ENCODE peak calls at places on chromosomes 1 and 21, in six cellular contexts. D is uterus, O is heart left ventricle, N is esophagus squamous epithelium, M is suprapubic skin, W is A549. U is an unnamed sample.

GRCh38 chr1:225230483-225230882 is 197.4 kb downstream of the LBR start:
- DNase-seq in D (no peak), N (no peak), O (no peak), M (no peak), W (no peak), U (no peak)

GRCh38 chr1:234772345-234773147 is 162.6 kb upstream of the IRF2BP2 start:
- DNase-seq in M (peak), D (peak), N (peak), O (peak), W (peak), U (peak)

GRCh38 chr1:222000131-222000530 is 258.2 kb upstream of the DUSP10 start:
- DNase-seq in N (no peak), W (no peak), M (no peak), D (no peak), O (no peak), U (no peak)

GRCh38 chr1:40360631-40361030 is 12.9 kb upstream of the SMAP2 start:
- DNase-seq in W (no peak), N (no peak), O (no peak), M (no peak), D (no peak), U (no peak)

GRCh38 chr1:218642033-218642954 is 297.2 kb downstream of the TGFB2 start:
- DNase-seq in N (no peak), O (no peak), M (no peak), W (no peak), D (peak), U (no peak)

GRCh38 chr1:22652881-22653316 is at the start of gene C1QB:
- DNase-seq in N (no peak), D (no peak), O (peak), W (no peak), M (no peak), U (no peak)

GRCh38 chr1:150022357-150022756 is 11.8 kb upstream of the OTUD7B start:
- DNase-seq in D (no peak), N (no peak), W (no peak), O (no peak), M (no peak), U (no peak)

GRCh38 chr21:37668462-37669239 is 247.6 kb downstream of the KCNJ6 start:
- DNase-seq in W (no peak), O (no peak), M (no peak), D (no peak), N (no peak), U (no peak)

GRCh38 chr1:64480999-64481772 is 11.3 kb downstream of the CACHD1 start:
- DNase-seq in O (no peak), W (no peak), M (no peak), D (no peak), N (no peak), U (no peak)

GRCh38 chr1:247448107-247448778 is 9.7 kb downstream of the OR2B11 start:
- DNase-seq in N (no peak), D (peak), O (peak), W (peak), M (no peak), U (no peak)

GRCh38 chr1:161864577-161864976 is 98.5 kb downstream of the ATF6 start:
- DNase-seq in M (no peak), O (no peak), N (no peak), D (no peak), W (no peak), U (no peak)

GRCh38 chr21:29295066-29295650 is 3.6 kb upstream of the BACH1 start:
- DNase-seq in N (no peak), D (no peak), W (no peak), M (no peak), O (no peak), U (no peak)

GRCh38 chr1:199549424-199549823 is 478.1 kb upstream of the NR5A2 start:
- DNase-seq in D (no peak), M (no peak), O (no peak), N (no peak), W (no peak), U (no peak)

GRCh38 chr1:84887261-84887934 is 5.6 kb downstream of the LPAR3 start:
- DNase-seq in O (no peak), W (no peak), N (no peak), M (no peak), D (no peak), U (no peak)

GRCh38 chr21:18069875-18070274 is 174.8 kb upstream of the CHODL start:
- DNase-seq in M (no peak), W (no peak), N (no peak), D (no peak), O (no peak), U (no peak)

GRCh38 chr1:245332513-245332912 is 177.7 kb downstream of the KIF26B start:
- DNase-seq in M (no peak), D (no peak), W (no peak), O (no peak), N (no peak), U (no peak)

GRCh38 chr1:161131721-161132409 is 602 bp downstream of the DEDD start:
- DNase-seq in O (peak), W (no peak), M (no peak), N (no peak), D (no peak), U (no peak)

GRCh38 chr1:150976401-150976821 is 1.8 kb upstream of the CERS2 start:
- DNase-seq in M (no peak), W (no peak), O (no peak), N (no peak), D (no peak), U (no peak)

GRCh38 chr1:203361843-203362524 is 11.1 kb upstream of the FMOD start:
- DNase-seq in O (no peak), D (peak), N (no peak), W (no peak), M (no peak), U (peak)

GRCh38 chr1:50458507-50458906 is 35.3 kb upstream of the DMRTA2 start:
- DNase-seq in D (no peak), O (no peak), M (no peak), W (no peak), N (no peak), U (no peak)

GRCh38 chr1:150804671-150805070 is 3.4 kb downstream of the CTSK start:
- DNase-seq in M (no peak), D (no peak), W (no peak), O (no peak), N (no peak), U (no peak)

GRCh38 chr1:42962641-42963377 is 4.1 kb upstream of the SLC2A1 start:
- DNase-seq in O (peak), M (no peak), D (peak), W (peak), N (no peak), U (no peak)

GRCh38 chr1:180211860-180212229 is 18.2 kb upstream of the LHX4 start:
- DNase-seq in O (no peak), M (no peak), N (no peak), W (no peak), D (no peak), U (no peak)

GRCh38 chr21:14675774-14676530 is 129.8 kb upstream of the SAMSN1 start:
- DNase-seq in M (no peak), N (no peak), W (no peak), O (no peak), D (no peak), U (no peak)

GRCh38 chr1:19353596-19353995 is 41.5 kb downstream of the SLC66A1 start:
- DNase-seq in W (no peak), N (no peak), M (no peak), D (no peak), O (no peak), U (no peak)

GRCh38 chr1:228083871-228084278 is 1.4 kb downstream of the ARF1 start:
- DNase-seq in M (no peak), N (no peak), D (no peak), W (no peak), O (no peak), U (no peak)

GRCh38 chr1:116503535-116504307 is 67.1 kb downstream of the CD58 start:
- DNase-seq in O (no peak), W (no peak), D (no peak), M (no peak), N (no peak), U (no peak)

GRCh38 chr1:205074084-205074483 is 10.2 kb downstream of the TMEM81 start:
- DNase-seq in D (no peak), W (no peak), N (no peak), M (no peak), O (no peak), U (no peak)

GRCh38 chr1:228303596-228303995 is 95.8 kb downstream of the OBSCN start:
- DNase-seq in N (no peak), M (peak), W (no peak), D (no peak), O (no peak), U (no peak)

GRCh38 chr1:158607296-158607695 is 2.2 kb downstream of the OR10Z1 start:
- DNase-seq in M (no peak), W (no peak), N (no peak), D (no peak), O (no peak), U (no peak)

GRCh38 chr1:63878914-63879313 is 105.1 kb downstream of the ROR1 start:
- DNase-seq in W (no peak), D (no peak), N (no peak), O (no peak), M (no peak), U (no peak)

GRCh38 chr1:171142451-171143121 is 42.5 kb upstream of the FMO2 start:
- DNase-seq in N (no peak), W (no peak), O (peak), D (peak), M (no peak), U (no peak)

GRCh38 chr21:39345440-39345839 is 3.4 kb downstream of the HMGN1 start:
- DNase-seq in M (no peak), N (no peak), W (no peak), O (no peak), D (no peak), U (no peak)

GRCh38 chr1:219567341-219567947 is 45.5 kb downstream of the ZC3H11B start:
- DNase-seq in M (no peak), D (no peak), W (no peak), O (no peak), N (no peak), U (no peak)

GRCh38 chr1:186440584-186440983 is 20.3 kb downstream of the PDC start:
- DNase-seq in O (no peak), W (peak), D (no peak), N (no peak), M (no peak), U (no peak)

GRCh38 chr1:85417017-85417416 is 47.9 kb downstream of the DDAH1 start:
- DNase-seq in W (no peak), M (no peak), D (no peak), O (no peak), N (no peak), U (no peak)

GRCh38 chr1:10677508-10678364 is 118.7 kb downstream of the CASZ1 start:
- DNase-seq in M (no peak), W (no peak), N (no peak), O (peak), D (peak), U (no peak)

DNA sequence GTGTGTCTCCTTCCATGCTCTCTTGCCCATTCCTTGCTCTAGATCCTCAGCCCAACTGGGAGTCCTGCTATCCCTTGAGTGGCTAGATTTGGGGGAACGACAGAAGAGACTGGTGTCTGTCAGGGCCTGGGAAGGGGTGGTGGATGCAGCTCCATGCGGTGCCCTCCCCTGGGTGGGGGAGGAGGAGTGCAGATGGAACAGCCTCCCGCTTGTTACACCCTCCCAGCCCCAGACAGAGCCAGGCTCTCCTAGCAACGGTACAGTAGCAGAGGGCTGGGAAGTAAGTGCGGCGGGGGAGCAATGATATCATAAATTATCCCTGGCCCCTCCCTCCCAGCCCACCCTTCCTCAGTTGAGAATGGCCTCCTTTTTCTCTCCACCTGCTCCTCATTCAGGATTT is 37.2 kb downstream of the RHBG start:
- DNase-seq in W (no peak), D (no peak), O (no peak), M (no peak), N (no peak), U (no peak)
- TF ChIP-seq POLR2A in W (no peak), D (no peak), O (no peak), M (no peak), N (no peak), U (no peak)

GRCh38 chr1:35640380-35641232 is 720 bp downstream of the PSMB2 start:
- DNase-seq in W (no peak), M (no peak), D (no peak), O (no peak), N (no peak), U (no peak)

GRCh38 chr1:35637401-35637809 is 3.9 kb downstream of the PSMB2 start:
- DNase-seq in D (no peak), M (no peak), O (no peak), N (no peak), W (no peak), U (no peak)

GRCh38 chr1:35642472-35642955 is 1.2 kb upstream of the PSMB2 start:
- DNase-seq in M (no peak), W (no peak), O (no peak), D (peak), N (no peak), U (no peak)

GRCh38 chr1:35644204-35644603 is 2.9 kb upstream of the PSMB2 start:
- DNase-seq in W (no peak), D (no peak), N (no peak), O (no peak), M (no peak), U (no peak)

DNA sequence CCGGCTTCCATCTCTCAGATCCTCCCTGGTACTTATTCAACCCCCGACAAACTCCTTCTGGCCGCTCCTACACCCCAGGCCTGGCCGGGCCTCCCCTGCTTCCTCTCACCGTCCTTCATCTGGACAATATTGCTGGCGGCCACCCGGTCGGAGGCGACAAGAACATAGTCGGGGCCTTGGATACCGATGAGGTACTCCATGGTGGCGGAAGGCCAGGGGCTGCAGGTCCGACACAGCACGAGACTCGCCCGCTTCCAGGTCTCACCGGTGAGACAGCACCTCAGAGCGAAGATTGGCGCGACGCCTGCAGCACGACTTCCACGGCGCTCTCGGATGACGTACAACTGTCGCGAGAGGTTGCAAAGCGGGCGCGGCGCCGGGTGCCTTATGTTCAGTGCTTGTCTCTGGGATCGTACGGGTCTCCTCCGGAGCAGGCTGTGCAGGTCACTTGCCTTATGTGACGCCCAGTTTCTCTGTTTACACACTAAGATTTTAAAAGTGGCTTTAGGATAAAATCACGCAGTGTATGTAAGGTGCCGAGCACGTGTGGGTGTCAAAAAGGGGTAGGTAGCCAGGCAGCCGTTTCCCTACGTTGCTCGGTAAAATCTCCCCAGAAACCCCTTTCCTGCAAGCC is at the start of gene PSMB2:
- DNase-seq in M (peak), W (peak), N (peak), D (peak), O (peak), U (peak)
- TF ChIP-seq POLR2A in M (no peak), W (peak), N (no peak), D (peak), O (no peak), U (peak)

GRCh38 chr1:52595061-52595460 is 7.1 kb upstream of the GPX7 start:
- DNase-seq in W (no peak), M (no peak), D (no peak), O (no peak), N (no peak), U (no peak)
- TF ChIP-seq POLR2A in W (no peak), M (no peak), D (no peak), O (no peak), N (no peak), U (no peak)

GRCh38 chr1:15834406-15835204 is 12.9 kb upstream of the SPEN start:
- DNase-seq in N (peak), M (peak), O (peak), D (peak), W (peak), U (peak)
- TF ChIP-seq POLR2A in N (no peak), M (no peak), O (no peak), D (peak), W (peak), U (peak)

GRCh38 chr1:100076744-100077143 is 56.0 kb downstream of the SASS6 start:
- DNase-seq in O (no peak), N (no peak), M (no peak), D (no peak), W (no peak), U (no peak)

GRCh38 chr1:100076319-100076718 is 56.4 kb downstream of the SASS6 start:
- DNase-seq in W (no peak), O (no peak), M (no peak), N (no peak), D (no peak), U (no peak)

GRCh38 chr1:100073531-100073930 is 59.2 kb downstream of the SASS6 start:
- DNase-seq in N (no peak), O (no peak), D (no peak), W (no peak), M (no peak), U (no peak)

GRCh38 chr1:100075773-100076172 is 57.0 kb downstream of the SASS6 start:
- DNase-seq in D (no peak), O (no peak), M (no peak), N (no peak), W (no peak), U (no peak)

DNA sequence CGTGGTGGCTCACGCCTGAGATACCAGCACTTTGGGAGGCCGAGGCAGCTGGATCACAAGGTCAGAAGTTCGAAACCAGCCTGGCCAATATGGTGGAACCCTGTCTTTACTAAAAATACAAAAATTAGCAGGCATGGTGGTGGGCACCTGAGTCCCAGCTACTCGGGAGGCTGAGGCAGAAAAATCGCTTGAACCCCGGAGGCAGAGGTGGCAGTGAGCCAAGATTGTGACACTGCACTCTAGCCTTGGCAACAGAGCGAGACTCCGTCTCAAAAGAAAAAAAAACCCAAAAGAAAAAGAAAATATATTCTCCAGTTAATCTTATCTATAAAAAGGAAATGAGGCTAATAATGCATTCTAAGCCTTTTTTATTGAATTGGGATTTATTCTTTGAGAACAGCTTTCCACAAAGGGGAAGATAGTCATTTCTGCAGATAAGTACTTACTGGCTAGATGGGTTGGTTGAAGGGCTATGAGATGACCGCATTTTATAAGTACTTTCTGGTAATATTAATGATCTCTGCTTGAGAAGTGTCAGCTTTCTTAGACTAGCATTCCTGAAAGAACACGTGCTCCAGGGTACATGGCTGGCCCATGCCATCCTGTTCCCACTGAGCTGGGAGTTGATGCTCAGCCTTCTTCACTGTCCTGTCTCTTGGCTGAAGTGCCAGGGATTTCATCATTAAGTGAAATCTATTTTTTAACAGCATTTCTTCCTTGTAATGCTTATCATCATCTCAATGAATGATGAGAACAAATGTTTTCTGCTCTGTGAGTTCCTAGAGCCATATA is 57.9 kb downstream of the SASS6 start:
- DNase-seq in D (no peak), M (no peak), N (no peak), W (no peak), O (no peak), U (no peak)
- TF ChIP-seq POLR2A in D (no peak), M (no peak), N (no peak), W (no peak), O (no peak), U (no peak)

DNA sequence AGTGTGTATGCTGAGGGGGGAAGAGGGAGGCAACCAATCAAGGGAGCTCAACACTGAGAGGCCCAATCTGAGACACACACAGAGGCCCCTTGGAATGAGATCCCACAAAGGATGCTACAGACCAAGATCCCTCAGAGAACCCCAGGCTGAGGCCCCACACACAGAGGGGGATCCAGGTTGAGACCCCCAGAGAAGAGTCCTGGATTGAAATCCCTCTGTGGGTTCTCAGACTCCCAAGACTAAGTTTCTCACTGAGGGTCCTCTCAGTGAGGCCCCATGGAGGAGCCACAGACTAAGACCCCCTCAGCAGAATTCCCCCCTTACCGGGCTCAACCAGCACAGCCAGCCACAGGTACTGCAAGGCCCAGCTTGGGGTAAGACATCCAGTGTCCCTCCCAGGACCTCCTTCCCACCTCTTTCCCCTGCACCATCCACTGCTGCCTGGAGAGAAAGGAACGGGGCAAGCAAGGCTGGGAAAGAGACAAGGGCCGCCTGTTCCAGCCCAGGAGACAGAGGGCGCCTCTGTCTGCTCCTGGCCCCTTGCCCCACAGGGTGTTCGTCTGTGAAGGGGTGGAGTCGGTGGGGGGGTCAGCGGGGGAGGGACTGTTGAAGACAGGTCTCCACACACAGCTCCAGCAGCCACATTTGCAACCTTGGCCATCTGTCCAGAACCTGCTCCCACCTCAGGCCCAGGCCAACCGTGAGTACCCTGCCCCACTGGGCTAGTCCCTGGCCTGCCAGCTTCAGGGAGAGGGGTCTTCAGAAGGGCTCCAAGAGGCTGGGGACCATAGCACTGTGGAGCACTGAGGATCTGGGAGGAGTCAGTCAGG is at the start of gene S100A1:
- DNase-seq in M (no peak), W (no peak), O (peak), N (no peak), D (no peak), U (no peak)
- TF ChIP-seq POLR2A in M (no peak), W (no peak), O (no peak), N (no peak), D (no peak), U (no peak)

DNA sequence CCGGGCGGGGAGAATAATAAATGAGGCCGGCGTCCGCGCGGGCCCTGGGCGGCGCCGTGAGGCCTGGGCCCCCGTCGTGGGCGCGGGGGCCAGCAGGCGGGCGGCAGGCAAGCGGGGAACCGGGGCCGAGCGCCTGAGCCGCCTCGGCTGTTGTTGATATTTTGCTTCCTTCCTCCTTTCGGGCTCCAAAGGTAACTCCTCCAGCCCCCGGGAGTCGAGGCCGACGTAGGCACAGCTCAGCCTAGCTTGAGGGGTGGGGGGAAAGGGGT is at the start of gene MEF2D:
- DNase-seq in M (no peak), N (no peak), O (no peak), W (no peak), D (no peak), U (no peak)
- TF ChIP-seq POLR2A in M (peak), N (no peak), O (peak), W (no peak), D (peak), U (no peak)

U was measured in H54.